ENCODE peak calls at places on chromosomes 3 and 15, in six cellular contexts. One of them, this sample, is unnamed.
A peak's percentile ranks its signal among the peaks of the same experiment; 100 is the strongest.

GRCh38 chr3:5646030-5646368 is 458.5 kb downstream of the EDEM1 start:
- DNase-seq in HS-5: no peak
- DNase-seq in frontal cortex: no peak
- DNase-seq in HCT116: no peak
- DNase-seq in activated T-cell treated with anti-CD3 and anti-CD28 coated beads for 1 hour: no peak
- DNase-seq in psoas muscle: no peak
- DNase-seq in this sample: no peak

GRCh38 chr3:100270218-100270588 is 9.4 kb downstream of the TBC1D23 start:
- DNase-seq in HS-5: no peak
- DNase-seq in frontal cortex: no peak
- DNase-seq in HCT116: no peak
- DNase-seq in activated T-cell treated with anti-CD3 and anti-CD28 coated beads for 1 hour: no peak
- DNase-seq in psoas muscle: no peak
- DNase-seq in this sample: no peak

GRCh38 chr15:82680200-82681102 is 29.2 kb downstream of the AP3B2 start:
- DNase-seq in HS-5: no peak
- DNase-seq in frontal cortex: peak; percentile 47
- DNase-seq in HCT116: no peak
- DNase-seq in activated T-cell treated with anti-CD3 and anti-CD28 coated beads for 1 hour: peak; percentile 67
- DNase-seq in psoas muscle: peak; percentile 34
- DNase-seq in this sample: peak; percentile 98

GRCh38 chr3:122392868-122393844 is 9.2 kb downstream of the FAM162A start:
- DNase-seq in HS-5: no peak
- DNase-seq in frontal cortex: peak; percentile 25
- DNase-seq in HCT116: no peak
- DNase-seq in activated T-cell treated with anti-CD3 and anti-CD28 coated beads for 1 hour: no peak
- DNase-seq in psoas muscle: no peak
- DNase-seq in this sample: peak; percentile 13

GRCh38 chr15:68668926-68669600 is 90.3 kb downstream of the CORO2B start:
- DNase-seq in HS-5: no peak
- DNase-seq in frontal cortex: no peak
- DNase-seq in HCT116: no peak
- DNase-seq in activated T-cell treated with anti-CD3 and anti-CD28 coated beads for 1 hour: no peak
- DNase-seq in psoas muscle: no peak
- DNase-seq in this sample: no peak

GRCh38 chr15:38002883-38003477 is 68.5 kb downstream of the TMCO5A start:
- DNase-seq in HS-5: peak; percentile 29
- DNase-seq in frontal cortex: no peak
- DNase-seq in HCT116: peak; percentile 61
- DNase-seq in activated T-cell treated with anti-CD3 and anti-CD28 coated beads for 1 hour: no peak
- DNase-seq in psoas muscle: peak; percentile 31
- DNase-seq in this sample: no peak

GRCh38 chr15:53401503-53401902 is 358.0 kb downstream of the WDR72 start:
- DNase-seq in HS-5: no peak
- DNase-seq in frontal cortex: no peak
- DNase-seq in HCT116: no peak
- DNase-seq in activated T-cell treated with anti-CD3 and anti-CD28 coated beads for 1 hour: no peak
- DNase-seq in psoas muscle: no peak
- DNase-seq in this sample: no peak

GRCh38 chr15:29451201-29451781 is 181.7 kb upstream of the NSMCE3 start:
- DNase-seq in HS-5: no peak
- DNase-seq in frontal cortex: no peak
- DNase-seq in HCT116: peak; percentile 7
- DNase-seq in activated T-cell treated with anti-CD3 and anti-CD28 coated beads for 1 hour: no peak
- DNase-seq in psoas muscle: no peak
- DNase-seq in this sample: no peak

GRCh38 chr3:188389711-188390346 is 235.9 kb downstream of the LPP start:
- DNase-seq in HS-5: no peak
- DNase-seq in frontal cortex: peak; percentile 10
- DNase-seq in HCT116: no peak
- DNase-seq in activated T-cell treated with anti-CD3 and anti-CD28 coated beads for 1 hour: no peak
- DNase-seq in psoas muscle: no peak
- DNase-seq in this sample: no peak

GRCh38 chr3:30657914-30658313 is 51.5 kb downstream of the TGFBR2 start:
- DNase-seq in HS-5: no peak
- DNase-seq in frontal cortex: no peak
- DNase-seq in HCT116: no peak
- DNase-seq in activated T-cell treated with anti-CD3 and anti-CD28 coated beads for 1 hour: no peak
- DNase-seq in psoas muscle: no peak
- DNase-seq in this sample: no peak

GRCh38 chr15:66982250-66982649 is 83.2 kb upstream of the SMAD3 start:
- DNase-seq in HS-5: no peak
- DNase-seq in frontal cortex: no peak
- DNase-seq in HCT116: no peak
- DNase-seq in activated T-cell treated with anti-CD3 and anti-CD28 coated beads for 1 hour: no peak
- DNase-seq in psoas muscle: no peak
- DNase-seq in this sample: no peak

GRCh38 chr3:158765518-158766205 is 33.4 kb upstream of the RARRES1 start:
- DNase-seq in HS-5: no peak
- DNase-seq in frontal cortex: no peak
- DNase-seq in HCT116: no peak
- DNase-seq in activated T-cell treated with anti-CD3 and anti-CD28 coated beads for 1 hour: no peak
- DNase-seq in psoas muscle: no peak
- DNase-seq in this sample: no peak

GRCh38 chr3:39805650-39806049 is 3.8 kb upstream of the MYRIP start:
- DNase-seq in HS-5: no peak
- DNase-seq in frontal cortex: no peak
- DNase-seq in HCT116: no peak
- DNase-seq in activated T-cell treated with anti-CD3 and anti-CD28 coated beads for 1 hour: no peak
- DNase-seq in psoas muscle: no peak
- DNase-seq in this sample: no peak

GRCh38 chr3:112333002-112333385 is at the start of gene CD200:
- DNase-seq in HS-5: no peak
- DNase-seq in frontal cortex: peak; percentile 12
- DNase-seq in HCT116: no peak
- DNase-seq in activated T-cell treated with anti-CD3 and anti-CD28 coated beads for 1 hour: peak; percentile 43
- DNase-seq in psoas muscle: peak; percentile 37
- DNase-seq in this sample: no peak